ENCODE peak calls at places on chromosomes 7 and 10, in five cellular contexts. R, Z, U, N and A are unnamed samples.

GRCh38 chr7:100353685-100354330 is 4.1 kb upstream of the PILRB start:
- DNase-seq in R (no peak), Z (no peak), U (peak; percentile 4), N (no peak), A (no peak)

GRCh38 chr10:109429956-109430760 is 493.2 kb downstream of the XPNPEP1 start:
- DNase-seq in R (peak; percentile 60), Z (peak; percentile 2), U (no peak), N (no peak), A (no peak)

GRCh38 chr10:117896517-117896916 is 150.2 kb downstream of the RAB11FIP2 start:
- DNase-seq in R (no peak), Z (no peak), U (no peak), N (no peak), A (no peak)

GRCh38 chr10:116017405-116017804 is 255.6 kb downstream of the GFRA1 start:
- DNase-seq in R (no peak), Z (no peak), U (no peak), N (no peak), A (no peak)

GRCh38 chr7:64087501-64087900 is 42.3 kb downstream of the ZNF727 start:
- DNase-seq in R (no peak), Z (no peak), U (no peak), N (no peak), A (no peak)

GRCh38 chr7:127392182-127392565 is 334 bp downstream of the ZNF800 start:
- DNase-seq in R (peak; percentile 73), Z (peak; percentile 65), U (peak; percentile 52), N (no peak), A (peak; percentile 88)

GRCh38 chr10:59648711-59649201 is 60.9 kb downstream of the SLC16A9 start:
- DNase-seq in R (peak; percentile 67), Z (no peak), U (no peak), N (no peak), A (no peak)

GRCh38 chr7:156095908-156096539 is 283.8 kb upstream of the SHH start:
- DNase-seq in R (no peak), Z (no peak), U (no peak), N (no peak), A (peak; percentile 20)

GRCh38 chr7:92391071-92391470 is 56.2 kb upstream of the GATAD1 start:
- DNase-seq in R (no peak), Z (no peak), U (no peak), N (no peak), A (no peak)

GRCh38 chr7:128266891-128267839 is 26.1 kb downstream of the LEP start:
- DNase-seq in R (peak; percentile 74), Z (peak; percentile 67), U (no peak), N (no peak), A (peak; percentile 63)

GRCh38 chr10:126014309-126014708 is 117.9 kb downstream of the FANK1 start:
- DNase-seq in R (no peak), Z (peak; percentile 58), U (no peak), N (no peak), A (no peak)

GRCh38 chr10:6271663-6272062 is 68.9 kb downstream of the PFKFB3 start:
- DNase-seq in R (no peak), Z (no peak), U (no peak), N (no peak), A (no peak)

GRCh38 chr7:141053626-141054025 is 20.2 kb upstream of the TMEM178B start:
- DNase-seq in R (no peak), Z (no peak), U (peak; percentile 51), N (no peak), A (no peak)

GRCh38 chr10:62323751-62324150 is 50.4 kb upstream of the ZNF365 start:
- DNase-seq in R (no peak), Z (peak; percentile 37), U (no peak), N (no peak), A (no peak)

GRCh38 chr10:116073025-116073424 is 200.0 kb downstream of the GFRA1 start:
- DNase-seq in R (no peak), Z (no peak), U (no peak), N (no peak), A (no peak)

GRCh38 chr10:28254290-28254985 is 48.4 kb downstream of the MPP7 start:
- DNase-seq in R (peak; percentile 80), Z (peak; percentile 91), U (no peak), N (peak; percentile 75), A (no peak)

GRCh38 chr10:22711373-22711772 is 3.0 kb downstream of the PIP4K2A start:
- DNase-seq in R (no peak), Z (no peak), U (no peak), N (no peak), A (no peak)

GRCh38 chr7:24035653-24036414 is 248.2 kb upstream of the NPY start:
- DNase-seq in R (no peak), Z (no peak), U (no peak), N (no peak), A (no peak)

GRCh38 chr7:468681-469590 is 50.7 kb downstream of the PDGFA start:
- DNase-seq in R (peak; percentile 72), Z (no peak), U (no peak), N (no peak), A (peak; percentile 50)

GRCh38 chr10:11023554-11023953 is 5.9 kb downstream of the CELF2 start:
- DNase-seq in R (no peak), Z (no peak), U (no peak), N (no peak), A (no peak)

GRCh38 chr7:42606217-42606905 is 305.5 kb downstream of the C7orf25 start:
- DNase-seq in R (no peak), Z (peak; percentile 51), U (no peak), N (no peak), A (no peak)

GRCh38 chr10:27158421-27158820 is 3.3 kb downstream of the MASTL start:
- DNase-seq in R (no peak), Z (no peak), U (no peak), N (no peak), A (no peak)

GRCh38 chr10:111885919-111886318 is 297.6 kb downstream of the GPAM start:
- DNase-seq in R (no peak), Z (no peak), U (no peak), N (no peak), A (no peak)

GRCh38 chr10:86261933-86262665 is 104.5 kb downstream of the GRID1 start:
- DNase-seq in R (peak; percentile 51), Z (no peak), U (no peak), N (no peak), A (peak; percentile 66)

GRCh38 chr10:25028711-25029110 is 12.3 kb downstream of the THNSL1 start:
- DNase-seq in R (no peak), Z (peak; percentile 32), U (no peak), N (no peak), A (no peak)

GRCh38 chr10:114172776-114173555 is 1.0 kb downstream of the CCDC186 start:
- DNase-seq in R (no peak), Z (peak; percentile 38), U (no peak), N (no peak), A (no peak)

GRCh38 chr10:35433851-35434426 is 97.6 kb downstream of the CCNY start:
- DNase-seq in R (no peak), Z (peak; percentile 75), U (no peak), N (no peak), A (no peak)

GRCh38 chr10:93821051-93821772 is 63.5 kb downstream of the LGI1 start:
- DNase-seq in R (no peak), Z (peak; percentile 20), U (no peak), N (peak; percentile 36), A (no peak)

GRCh38 chr7:155896531-155897263 is 84.4 kb upstream of the SHH start:
- DNase-seq in R (peak; percentile 6), Z (no peak), U (no peak), N (no peak), A (no peak)

GRCh38 chr10:28906011-28906411 is 228.7 kb downstream of the BAMBI start:
- DNase-seq in R (no peak), Z (no peak), U (no peak), N (no peak), A (no peak)

GRCh38 chr7:116400526-116400925 is 99.0 kb upstream of the CAV2 start:
- DNase-seq in R (no peak), Z (peak; percentile 29), U (no peak), N (no peak), A (no peak)

GRCh38 chr7:128003179-128003578 is 28.1 kb downstream of the LRRC4 start:
- DNase-seq in R (no peak), Z (no peak), U (no peak), N (no peak), A (no peak)

GRCh38 chr7:30785786-30786185 is 14.6 kb downstream of the MINDY4 start:
- DNase-seq in R (no peak), Z (no peak), U (no peak), N (no peak), A (no peak)

GRCh38 chr7:154474903-154475520 is 422.8 kb downstream of the DPP6 start:
- DNase-seq in R (no peak), Z (no peak), U (no peak), N (no peak), A (no peak)

GRCh38 chr7:154472332-154472731 is 420.1 kb downstream of the DPP6 start:
- DNase-seq in R (no peak), Z (no peak), U (no peak), N (no peak), A (no peak)

DNA sequence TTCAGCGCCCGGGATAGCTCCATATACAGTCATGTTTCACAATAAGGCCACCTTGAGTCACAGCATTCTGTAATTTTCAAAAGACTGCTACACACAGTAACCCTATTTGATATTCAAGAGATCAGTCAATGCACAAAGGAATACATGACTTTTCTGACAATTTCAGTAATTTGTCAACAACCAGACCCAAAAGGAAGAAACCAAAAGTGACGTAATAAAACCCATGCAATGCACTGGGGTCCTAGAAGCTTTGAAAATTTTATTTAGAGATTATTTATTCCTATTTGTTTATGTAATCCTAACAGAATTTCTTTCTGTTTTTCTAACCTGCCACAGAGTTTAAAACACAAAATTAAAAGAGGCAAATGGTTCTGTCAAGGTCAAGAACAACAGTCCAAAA is 421.2 kb downstream of the DPP6 start:
- DNase-seq in R (no peak), Z (no peak), U (no peak), N (no peak), A (no peak)
- H3K27ac ChIP-seq in R (no peak overlapping the region), Z (no peak overlapping the region), U (no peak overlapping the region), N (no peak overlapping the region), A (no peak overlapping the region)

GRCh38 chr10:67385566-67385965 is 310.4 kb downstream of the CTNNA3 start:
- DNase-seq in R (no peak), Z (no peak), U (no peak), N (no peak), A (no peak)
- H3K4me1 ChIP-seq in R (no peaks in the 10 kb centered on the region), Z (no peaks in the 10 kb centered on the region), U (no peaks in the 10 kb centered on the region), N (no peaks in the 10 kb centered on the region), A (no peaks in the 10 kb centered on the region)

GRCh38 chr7:144594580-144594979 is 191.1 kb upstream of the NOBOX start:
- DNase-seq in R (no peak), Z (no peak), U (no peak), N (no peak), A (no peak)
- H3K27ac ChIP-seq in R (no peak overlapping the region), Z (no peak overlapping the region), U (no peak overlapping the region), N (no peak overlapping the region), A (no peak overlapping the region)

GRCh38 chr10:103849212-103849877 is 6.0 kb downstream of the SH3PXD2A start:
- DNase-seq in R (no peak), Z (no peak), U (no peak), N (no peak), A (no peak)

GRCh38 chr10:103852189-103852711 is 3.1 kb downstream of the SH3PXD2A start:
- DNase-seq in R (peak; percentile 65), Z (no peak), U (no peak), N (no peak), A (no peak)

GRCh38 chr10:103851261-103851660 is 4.1 kb downstream of the SH3PXD2A start:
- DNase-seq in R (peak; percentile 29), Z (no peak), U (no peak), N (no peak), A (no peak)

GRCh38 chr10:103849880-103850571 is 5.3 kb downstream of the SH3PXD2A start:
- DNase-seq in R (peak; percentile 70), Z (peak; percentile 89), U (no peak), N (no peak), A (no peak)

GRCh38 chr10:103850572-103850895 is 4.8 kb downstream of the SH3PXD2A start:
- DNase-seq in R (peak; percentile 59), Z (no peak), U (no peak), N (no peak), A (no peak)
- H3K4me1 ChIP-seq in R (peaks cover 17% of the 10 kb centered on the region), Z (peaks cover 55% of the 10 kb centered on the region), U (peaks cover 24% of the 10 kb centered on the region), N (no peaks in the 10 kb centered on the region), A (peaks cover 52% of the 10 kb centered on the region)